ENCODE peak calls at places on chromosome 18, in eight cellular contexts. O is dorsolateral prefrontal cortex, L is cardiac muscle cell, S is Calu3, J is AG09309, W is adrenal gland, F is GM13977, M is HFFc6. Y is an unnamed sample.

GRCh38 chr18:23920054-23920453 is 94.5 kb upstream of the TTC39C start:
- DNase-seq in F (no peak), M (no peak), S (no peak), O (no peak), L (no peak), W (no peak), J (no peak), Y (no peak)

GRCh38 chr18:24227976-24228660 is 89.3 kb downstream of the CABYR start:
- DNase-seq in O (no peak), J (peak), L (no peak), W (no peak), M (peak), F (no peak), S (peak), Y (no peak)

GRCh38 chr18:13558132-13558531 is 168.2 kb downstream of the FAM210A start:
- DNase-seq in J (no peak), W (no peak), L (peak), O (no peak), S (peak), M (no peak), F (peak), Y (peak)

GRCh38 chr18:24762417-24762816 is 302.0 kb downstream of the HRH4 start:
- DNase-seq in F (no peak), J (no peak), S (no peak), W (no peak), M (no peak), O (no peak), L (no peak), Y (no peak)

GRCh38 chr18:79572093-79572780 is 107.4 kb upstream of the CTDP1 start:
- DNase-seq in J (no peak), F (no peak), W (no peak), S (no peak), M (no peak), L (no peak), O (peak), Y (no peak)

GRCh38 chr18:43060020-43060419 is 55.5 kb downstream of the RIT2 start:
- DNase-seq in W (no peak), O (no peak), F (no peak), S (no peak), L (no peak), M (no peak), J (no peak), Y (no peak)

GRCh38 chr18:80175451-80176235 is 66.6 kb downstream of the ADNP2 start:
- DNase-seq in J (no peak), M (no peak), S (no peak), W (no peak), F (no peak), O (peak), L (no peak), Y (no peak)

GRCh38 chr18:38445485-38446145 is 880.0 kb upstream of the CELF4 start:
- DNase-seq in F (no peak), W (no peak), J (no peak), O (no peak), M (no peak), L (no peak), S (no peak), Y (no peak)

GRCh38 chr18:55983433-55983832 is 395.4 kb upstream of the TCF4 start:
- DNase-seq in O (no peak), J (peak), L (no peak), W (no peak), F (no peak), S (no peak), M (peak), Y (no peak)

GRCh38 chr18:63975632-63976031 is 5.8 kb downstream of the SERPINB8 start:
- DNase-seq in S (no peak), M (no peak), W (no peak), J (no peak), L (no peak), F (no peak), O (no peak), Y (no peak)

GRCh38 chr18:24090876-24091275 is 48.0 kb upstream of the CABYR start:
- DNase-seq in M (no peak), F (no peak), O (no peak), W (no peak), J (no peak), S (no peak), L (no peak), Y (no peak)

GRCh38 chr18:78546281-78546680 is 433.3 kb upstream of the SALL3 start:
- DNase-seq in S (no peak), J (no peak), O (no peak), L (no peak), M (no peak), W (no peak), F (no peak), Y (no peak)

GRCh38 chr18:32552421-32553030 is 81.8 kb upstream of the GAREM1 start:
- DNase-seq in M (peak), O (no peak), F (peak), J (peak), S (peak), W (peak), L (peak), Y (peak)

GRCh38 chr18:24546304-24546703 is 85.9 kb downstream of the HRH4 start:
- DNase-seq in M (no peak), W (no peak), F (no peak), S (no peak), J (no peak), O (no peak), L (no peak), Y (no peak)

GRCh38 chr18:63936156-63936931 is 12.8 kb upstream of the HMSD start:
- DNase-seq in M (peak), L (peak), O (peak), S (peak), W (peak), F (peak), J (no peak), Y (peak)

GRCh38 chr18:9628984-9629383 is 14.6 kb upstream of the PPP4R1 start:
- DNase-seq in S (no peak), F (no peak), M (no peak), L (no peak), W (peak), J (no peak), O (no peak), Y (no peak)

DNA sequence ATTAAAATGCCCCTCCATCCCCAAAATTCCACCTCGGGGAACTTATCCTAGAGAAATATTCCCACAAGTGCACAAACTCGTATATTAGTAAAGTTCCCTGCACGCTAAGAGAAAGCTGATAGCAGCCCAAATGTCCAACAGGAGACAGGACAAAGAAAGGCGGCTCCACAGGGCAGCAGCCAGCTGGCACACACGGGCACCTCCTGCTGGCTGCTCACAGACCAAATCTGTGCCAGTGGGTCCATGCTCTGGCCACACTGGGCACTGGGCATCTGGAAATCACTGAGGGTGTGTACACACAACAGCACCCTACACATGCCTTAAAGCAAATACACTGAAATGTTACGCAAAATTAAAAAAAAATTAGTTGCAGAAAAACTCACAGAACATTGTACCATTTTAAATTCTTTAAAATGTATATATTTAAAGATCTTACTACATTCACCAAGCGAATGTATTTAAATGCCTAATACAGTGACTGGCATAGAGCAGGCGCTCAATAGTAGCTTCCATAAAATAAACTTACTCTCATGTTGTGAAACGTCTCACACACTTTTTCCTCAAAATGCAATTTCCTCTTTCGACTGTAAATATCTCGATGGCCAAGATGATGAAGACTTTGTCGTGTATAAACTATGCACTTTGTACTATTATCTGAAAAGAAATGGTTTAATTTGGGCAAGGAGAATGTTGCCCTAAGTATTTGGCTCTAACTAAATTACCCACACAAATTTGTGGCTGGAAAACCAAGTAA is 19.4 kb downstream of the ZNF516 start:
- DNase-seq in J (no peak), L (no peak), W (no peak), M (no peak), O (no peak), S (no peak), F (no peak), Y (no peak)
- TF ChIP-seq CTCF in J (no peak), L (no peak), W (peak), M (peak), O (no peak), S (no peak), F (no peak), Y (no peak)

GRCh38 chr18:65755616-65756015 is 4.8 kb downstream of the CDH7 start:
- DNase-seq in L (no peak), M (no peak), F (no peak), S (no peak), J (no peak), O (no peak), W (no peak), Y (no peak)

GRCh38 chr18:65752625-65753325 is 2.0 kb downstream of the CDH7 start:
- DNase-seq in O (no peak), W (no peak), J (no peak), L (no peak), S (no peak), F (no peak), M (no peak), Y (no peak)

GRCh38 chr18:65751145-65752085 is 603 bp downstream of the CDH7 start:
- DNase-seq in W (no peak), J (no peak), O (peak), L (peak), F (peak), S (no peak), M (no peak), Y (no peak)

GRCh38 chr18:65754121-65754520 is 3.3 kb downstream of the CDH7 start:
- DNase-seq in S (peak), F (no peak), L (no peak), W (no peak), O (no peak), M (no peak), J (no peak), Y (no peak)

DNA sequence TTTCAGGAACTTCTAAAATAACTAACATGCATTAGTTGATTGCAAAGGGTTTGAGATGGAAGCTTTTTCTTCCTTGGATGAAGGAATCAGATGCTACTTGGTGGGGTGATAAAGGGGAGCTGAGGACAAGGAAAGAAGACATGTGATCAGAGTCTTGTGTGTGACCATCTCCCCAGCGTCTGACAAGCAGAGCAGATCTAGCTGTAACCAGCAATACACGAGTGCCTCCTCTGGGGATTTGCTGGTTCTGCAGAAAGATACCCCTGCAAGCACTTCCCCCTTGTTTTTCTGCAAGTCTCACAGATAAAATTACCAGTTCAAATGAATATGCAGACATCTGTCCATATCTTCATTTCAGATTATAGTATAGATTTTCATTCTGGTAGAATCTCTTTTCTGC is 2.7 kb downstream of the CDH7 start:
- DNase-seq in J (no peak), F (peak), L (peak), S (peak), O (peak), M (no peak), W (no peak), Y (peak)
- TF ChIP-seq CTCF in J (no peak), F (peak), L (no peak), S (peak), O (peak), M (no peak), W (no peak), Y (peak)

GRCh38 chr18:8607776-8608682 is 1.2 kb upstream of the RAB12 start:
- DNase-seq in F (no peak), S (no peak), M (no peak), W (no peak), L (no peak), O (no peak), J (no peak), Y (no peak)
- TF ChIP-seq CTCF in F (peak), S (no peak), M (no peak), W (no peak), L (no peak), O (no peak), J (no peak), Y (no peak)

GRCh38 chr18:61939032-61939674 is 46.3 kb upstream of the RNF152 start:
- DNase-seq in M (no peak), S (peak), W (no peak), F (no peak), O (no peak), L (no peak), J (no peak), Y (no peak)

GRCh38 chr18:61943175-61943964 is 50.6 kb upstream of the RNF152 start:
- DNase-seq in L (no peak), W (no peak), O (no peak), M (no peak), F (no peak), J (no peak), S (no peak), Y (no peak)

GRCh38 chr18:61946449-61946848 is 53.6 kb upstream of the RNF152 start:
- DNase-seq in J (no peak), L (no peak), W (no peak), S (no peak), M (peak), O (no peak), F (no peak), Y (no peak)

DNA sequence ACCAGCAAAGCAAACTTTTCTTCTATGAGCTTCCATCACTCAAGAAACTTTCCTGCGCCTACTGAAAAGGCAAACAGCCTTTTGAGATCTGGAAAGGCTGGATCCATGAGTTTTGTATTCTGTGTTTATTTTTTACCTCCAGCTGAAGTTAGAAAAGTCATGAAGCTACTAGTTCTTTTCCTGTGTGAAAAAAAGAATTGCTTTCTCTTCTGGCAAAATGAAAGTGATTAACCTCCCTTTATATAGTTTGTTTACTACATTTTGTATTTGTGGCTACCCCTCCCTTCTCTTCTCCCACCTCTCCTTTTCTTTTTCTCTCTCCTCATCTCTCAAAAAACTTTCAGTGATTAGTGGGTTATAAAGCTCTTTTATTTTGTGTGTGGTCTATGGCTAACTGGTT is 49.3 kb upstream of the RNF152 start:
- DNase-seq in J (no peak), M (no peak), F (no peak), W (no peak), O (no peak), L (no peak), S (no peak), Y (no peak)
- TF ChIP-seq CTCF in J (no peak), M (no peak), F (no peak), W (no peak), O (no peak), L (no peak), S (no peak), Y (no peak)

GRCh38 chr18:3440340-3440739 is 9.6 kb upstream of the TGIF1 start:
- DNase-seq in F (no peak), W (no peak), O (no peak), M (no peak), L (no peak), J (no peak), S (no peak), Y (no peak)

GRCh38 chr18:3447035-3447894 is 2.7 kb upstream of the TGIF1 start:
- DNase-seq in L (no peak), J (no peak), O (peak), M (peak), F (no peak), S (peak), W (no peak), Y (no peak)

GRCh38 chr18:3442894-3443293 is 7.1 kb upstream of the TGIF1 start:
- DNase-seq in W (no peak), M (no peak), O (no peak), J (no peak), S (no peak), F (no peak), L (no peak), Y (no peak)

GRCh38 chr18:3444954-3445353 is 5.0 kb upstream of the TGIF1 start:
- DNase-seq in M (no peak), F (no peak), S (no peak), J (no peak), W (no peak), L (no peak), O (no peak), Y (no peak)

DNA sequence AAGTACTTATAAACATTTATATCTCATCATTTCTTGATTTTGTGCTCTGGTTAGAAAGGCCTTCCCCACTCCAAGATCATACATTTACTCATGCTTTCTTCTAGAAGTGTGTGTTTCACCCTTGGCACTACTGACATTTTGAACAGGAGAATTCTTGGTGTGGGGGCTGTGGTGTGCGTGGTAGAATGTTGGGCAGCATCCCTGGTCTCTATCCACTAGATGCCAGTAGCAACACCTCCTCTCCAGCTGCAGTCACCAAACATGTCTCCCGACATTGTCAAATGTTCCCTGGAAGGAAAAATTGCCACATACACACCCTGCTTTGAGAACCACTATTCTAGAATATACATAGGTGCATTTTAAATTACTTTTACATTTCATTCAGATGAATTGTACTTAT is 8.7 kb upstream of the TGIF1 start:
- DNase-seq in F (no peak), W (no peak), O (peak), S (peak), J (no peak), M (peak), L (peak), Y (no peak)
- TF ChIP-seq CTCF in F (no peak), W (peak), O (peak), S (peak), J (peak), M (peak), L (peak), Y (no peak)

DNA sequence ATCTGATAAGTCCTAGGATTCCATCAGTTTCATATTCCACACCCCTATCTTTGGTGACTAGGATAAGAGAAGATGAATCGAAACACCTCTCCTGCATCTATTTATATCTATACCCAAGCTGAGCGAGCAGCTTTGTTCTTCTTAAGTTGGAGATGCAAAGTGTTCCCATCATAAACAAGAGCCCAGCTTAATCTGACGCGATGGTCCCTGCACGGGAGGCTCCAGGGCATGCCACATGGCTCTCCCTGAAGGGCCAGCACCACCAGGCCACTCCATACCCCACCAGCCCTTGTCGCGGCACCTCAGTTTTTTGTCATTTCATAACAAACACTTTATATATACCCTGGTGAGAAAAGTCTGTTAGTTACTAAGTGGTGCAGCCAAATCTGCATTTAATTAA is 255.3 kb downstream of the L3MBTL4 start:
- DNase-seq in L (no peak), W (no peak), F (no peak), O (no peak), M (no peak), J (no peak), S (no peak), Y (no peak)
- TF ChIP-seq CTCF in L (no peak), W (no peak), F (no peak), O (no peak), M (no peak), J (no peak), S (no peak), Y (no peak)

GRCh38 chr18:66557091-66557490 is 46.8 kb downstream of the CDH19 start:
- DNase-seq in O (no peak), M (no peak), F (no peak), J (no peak), S (no peak), L (no peak), W (no peak), Y (no peak)

GRCh38 chr18:66558773-66559172 is 45.1 kb downstream of the CDH19 start:
- DNase-seq in F (no peak), J (no peak), S (no peak), O (no peak), L (no peak), M (no peak), W (no peak), Y (no peak)

GRCh38 chr18:66564236-66564635 is 39.7 kb downstream of the CDH19 start:
- DNase-seq in O (no peak), J (no peak), F (no peak), L (no peak), S (no peak), W (no peak), M (no peak), Y (no peak)

GRCh38 chr18:66562279-66562678 is 41.6 kb downstream of the CDH19 start:
- DNase-seq in M (no peak), O (no peak), F (no peak), W (no peak), J (no peak), S (no peak), L (no peak), Y (no peak)

DNA sequence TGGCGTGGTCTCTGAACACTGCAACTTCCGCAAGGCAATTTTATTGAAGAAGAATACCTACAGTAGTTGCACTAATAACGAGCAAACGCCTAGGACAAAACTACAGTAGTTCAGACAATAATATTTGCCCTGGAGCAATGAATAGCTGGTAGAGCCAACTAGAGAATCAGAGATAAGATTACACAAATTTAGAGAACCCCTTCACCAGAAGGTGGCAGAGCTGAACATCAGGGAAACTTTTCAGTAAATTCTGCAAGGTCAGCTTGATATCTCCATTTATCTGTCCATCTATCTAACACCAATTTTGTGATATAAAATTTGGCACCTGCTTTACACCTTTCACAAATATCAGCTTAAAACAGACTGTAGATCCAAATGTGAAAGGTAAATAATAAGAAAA is 43.8 kb downstream of the CDH19 start:
- DNase-seq in W (peak), O (no peak), S (peak), J (no peak), F (no peak), L (peak), M (no peak), Y (peak)
- TF ChIP-seq CTCF in W (peak), O (peak), S (peak), J (no peak), F (peak), L (peak), M (no peak), Y (peak)